ENCODE peak calls at places on chromosome 15, in five cellular contexts. R, D, T, Q and S are unnamed samples. For H3K27me3, the result is how much of the 10 kb centered on the place peaks cover.

GRCh38 chr15:34815836-34816235 is 20.5 kb upstream of the ACTC1 start:
- DNase-seq in D (no peak), T (no peak), Q (no peak), R (no peak), S (no peak)

GRCh38 chr15:35479423-35479822 is 66.5 kb downstream of the DPH6 start:
- DNase-seq in T (no peak), D (no peak), R (no peak), Q (no peak), S (no peak)

GRCh38 chr15:90862964-90863721 is 5.2 kb upstream of the FURIN start:
- DNase-seq in T (no peak), D (no peak), Q (no peak), R (no peak), S (no peak)

GRCh38 chr15:26260517-26261133 is 397.5 kb upstream of the ATP10A start:
- DNase-seq in Q (peak), D (no peak), T (no peak), R (no peak), S (no peak)

GRCh38 chr15:55168350-55168974 is 28.3 kb downstream of the RSL24D1 start:
- DNase-seq in D (peak), Q (peak), T (peak), R (peak), S (peak)

GRCh38 chr15:81950841-81951414 is 94.9 kb downstream of the MEX3B start:
- DNase-seq in R (no peak), Q (no peak), T (no peak), D (no peak), S (no peak)

GRCh38 chr15:52078876-52079700 is 33.5 kb downstream of the BCL2L10 start:
- DNase-seq in T (peak), D (peak), Q (peak), R (peak), S (peak)

GRCh38 chr15:70521576-70522322 is 241.6 kb downstream of the UACA start:
- DNase-seq in R (peak), T (peak), Q (no peak), D (no peak), S (no peak)

GRCh38 chr15:54500330-54500729 is 522.1 kb downstream of the UNC13C start:
- DNase-seq in T (no peak), R (no peak), Q (no peak), D (no peak), S (no peak)

GRCh38 chr15:60476713-60477112 is 2.2 kb downstream of the ICE2 start:
- DNase-seq in T (no peak), Q (no peak), D (no peak), R (no peak), S (no peak)

GRCh38 chr15:87038404-87038803 is 958.7 kb downstream of the AGBL1 start:
- DNase-seq in R (no peak), T (no peak), D (no peak), Q (no peak), S (no peak)

GRCh38 chr15:66425837-66426236 is 39.1 kb downstream of the MAP2K1 start:
- DNase-seq in R (no peak), T (no peak), Q (no peak), D (no peak), S (no peak)

GRCh38 chr15:95574053-95574452 is 756.4 kb upstream of the NR2F2 start:
- DNase-seq in T (no peak), Q (no peak), D (no peak), R (no peak), S (no peak)
- H3K4me3 ChIP-seq in T (no peak), Q (no peak), D (no peak), R (no peak), S (no peak)

GRCh38 chr15:95713315-95713714 is 617.2 kb upstream of the NR2F2 start:
- DNase-seq in Q (no peak), T (no peak), D (no peak), R (no peak), S (no peak)
- TF ChIP-seq CTCF in Q (no peak), T (no peak), D (no peak), R (no peak), S (no peak)

GRCh38 chr15:100472015-100472414 is 56.7 kb downstream of the CERS3 start:
- DNase-seq in D (no peak), Q (no peak), T (no peak), R (no peak), S (no peak)
- H3K27me3 ChIP-seq in D (under half), Q (under half), T (under half), R (under half), S (under half)

DNA sequence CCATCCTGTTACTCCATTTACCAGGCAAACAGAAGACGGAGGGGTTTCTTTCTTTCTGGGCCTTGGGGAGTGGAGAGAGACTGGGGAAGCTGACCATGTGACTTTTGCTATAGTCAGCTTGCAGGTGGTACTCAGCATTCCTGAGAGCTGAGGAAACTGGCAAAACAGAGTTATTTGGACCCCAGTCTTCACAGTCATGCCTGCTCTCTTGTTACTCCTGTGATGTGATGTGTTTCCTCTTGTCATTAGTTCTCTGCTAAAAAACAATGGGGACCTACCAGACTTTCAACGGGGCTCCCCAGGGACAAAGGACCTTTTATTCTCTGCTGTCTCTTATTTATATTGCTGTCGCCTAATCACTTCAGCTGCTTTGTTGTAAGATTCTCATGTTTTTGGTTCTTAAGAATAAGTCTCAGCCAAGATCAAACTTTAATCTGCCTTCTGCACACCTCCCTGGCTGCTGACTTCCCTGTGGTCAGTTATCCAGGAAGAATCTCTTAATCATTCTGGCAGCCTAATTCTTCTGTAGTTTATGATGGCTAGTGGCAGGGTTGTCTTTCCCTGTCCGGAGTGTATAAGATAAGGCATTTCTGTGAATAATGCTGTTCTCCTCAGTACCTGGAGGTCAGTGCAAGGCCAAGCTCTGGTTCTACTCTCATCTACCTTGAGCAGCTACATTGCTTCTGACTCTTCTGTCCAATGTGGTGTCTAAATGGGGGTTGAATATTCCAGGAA is 8.8 kb downstream of the STARD9 start:
- DNase-seq in D (no peak), Q (no peak), T (no peak), R (no peak), S (no peak)
- H3K4me3 ChIP-seq in D (no peak), Q (no peak), T (peak), R (no peak), S (no peak)